ENCODE peak calls at places on chromosomes 5 and 9, in eight cellular contexts. P, Q, L, W, D, F, C and R are unnamed samples.

GRCh38 chr9:117224676-117225075 is 190.2 kb downstream of the ASTN2 start:
- DNase-seq in Q (no peak), C (no peak), L (no peak), D (no peak), F (no peak), P (peak; percentile 63), W (no peak), R (no peak)

GRCh38 chr9:115164511-115164974 is 46.6 kb upstream of the TNC start:
- DNase-seq in D (no peak), C (no peak), Q (peak; percentile 93), L (no peak), W (peak; percentile 18), P (no peak), F (peak; percentile 44), R (peak; percentile 29)

GRCh38 chr9:68738346-68738745 is 33.3 kb downstream of the PIP5K1B start:
- DNase-seq in F (no peak), Q (no peak), W (no peak), D (no peak), P (no peak), C (no peak), L (no peak), R (no peak)

GRCh38 chr9:88586452-88586851 is 51.5 kb downstream of the NXNL2 start:
- DNase-seq in D (no peak), Q (no peak), W (peak; percentile 72), C (no peak), F (no peak), P (no peak), L (no peak), R (no peak)

GRCh38 chr9:134377976-134378375 is 51.7 kb downstream of the RXRA start:
- DNase-seq in P (no peak), F (no peak), L (no peak), D (no peak), C (peak; percentile 97), W (peak; percentile 5), Q (peak; percentile 75), R (no peak)

GRCh38 chr9:111661802-111662491 is 542 bp downstream of the GNG10 start:
- DNase-seq in D (peak; percentile 3), Q (peak; percentile 25), C (peak; percentile 59), L (peak; percentile 8), P (no peak), F (peak; percentile 58), W (peak; percentile 14), R (peak; percentile 46)

GRCh38 chr9:6975198-6975597 is 217.4 kb downstream of the KDM4C start:
- DNase-seq in W (no peak), P (no peak), F (no peak), D (no peak), L (no peak), Q (no peak), C (no peak), R (no peak)

GRCh38 chr9:82894961-82895902 is 167.7 kb downstream of the RASEF start:
- DNase-seq in C (no peak), F (peak; percentile 26), W (no peak), P (no peak), Q (no peak), D (no peak), L (no peak), R (no peak)

GRCh38 chr9:87270241-87271234 is 227.1 kb upstream of the DAPK1 start:
- DNase-seq in Q (no peak), W (peak; percentile 94), D (no peak), C (no peak), F (no peak), L (no peak), P (no peak), R (no peak)

GRCh38 chr5:76838481-76839261 is 11.1 kb upstream of the S100Z start:
- DNase-seq in W (peak; percentile 70), F (peak; percentile 60), L (no peak), Q (peak; percentile 57), D (no peak), P (no peak), C (no peak), R (no peak)

GRCh38 chr9:93636172-93636661 is 59.8 kb downstream of the PHF2 start:
- DNase-seq in W (no peak), L (no peak), C (no peak), Q (no peak), P (no peak), F (no peak), D (no peak), R (no peak)

GRCh38 chr9:124282442-124283231 is 24.9 kb downstream of the NEK6 start:
- DNase-seq in L (no peak), P (no peak), Q (no peak), D (no peak), F (peak; percentile 36), W (no peak), C (peak; percentile 70), R (no peak)

GRCh38 chr5:79878721-79879336 is 112.2 kb downstream of the MTX3 start:
- DNase-seq in C (no peak), Q (peak; percentile 31), D (no peak), L (no peak), W (no peak), P (no peak), F (no peak), R (peak; percentile 51)

GRCh38 chr5:133977161-133977787 is 8.8 kb upstream of the C5orf15 start:
- DNase-seq in L (no peak), W (no peak), Q (no peak), C (no peak), D (no peak), P (no peak), F (no peak), R (no peak)

GRCh38 chr5:115415143-115415491 is 118.7 kb upstream of the CCDC112 start:
- DNase-seq in W (peak; percentile 46), P (no peak), F (peak; percentile 74), Q (peak; percentile 86), L (no peak), D (no peak), C (peak; percentile 80), R (no peak)

GRCh38 chr9:113574381-113575262 is 111.1 kb downstream of the RGS3 start:
- DNase-seq in W (peak; percentile 49), L (no peak), Q (peak; percentile 8), C (no peak), P (no peak), D (no peak), F (no peak), R (no peak)